ENCODE peak calls at places on chromosomes 12 and 14, in nine cellular contexts. One of them, this sample, is unnamed.

GRCh38 chr14:101007765-101008164 is 104.2 kb upstream of the RTL1 start:
- DNase-seq in heart right ventricle: no peak
- DNase-seq in colonic mucosa: no peak
- DNase-seq in body of pancreas: no peak
- DNase-seq in fibroblast of lung: no peak
- DNase-seq in cardiac fibroblast: no peak
- DNase-seq in K562: no peak
- DNase-seq in brain microvascular endothelial cell: no peak
- DNase-seq in suprapubic skin: no peak
- DNase-seq in this sample: no peak

GRCh38 chr12:20370001-20370381 is 1.7 kb downstream of the PDE3A start:
- DNase-seq in brain microvascular endothelial cell: peak
- DNase-seq in heart right ventricle: peak
- DNase-seq in fibroblast of lung: peak
- DNase-seq in suprapubic skin: no peak
- DNase-seq in K562: no peak
- DNase-seq in cardiac fibroblast: peak
- DNase-seq in body of pancreas: peak
- DNase-seq in colonic mucosa: peak
- DNase-seq in this sample: no peak

GRCh38 chr12:94184995-94185711 is 36.8 kb downstream of the PLXNC1 start:
- DNase-seq in fibroblast of lung: no peak
- DNase-seq in heart right ventricle: no peak
- DNase-seq in body of pancreas: no peak
- DNase-seq in cardiac fibroblast: no peak
- DNase-seq in colonic mucosa: peak
- DNase-seq in suprapubic skin: no peak
- DNase-seq in K562: no peak
- DNase-seq in brain microvascular endothelial cell: no peak
- DNase-seq in this sample: no peak

GRCh38 chr12:8849785-8850184 is 27.4 kb downstream of the A2ML1 start:
- DNase-seq in cardiac fibroblast: no peak
- DNase-seq in heart right ventricle: no peak
- DNase-seq in suprapubic skin: no peak
- DNase-seq in K562: no peak
- DNase-seq in brain microvascular endothelial cell: no peak
- DNase-seq in body of pancreas: no peak
- DNase-seq in colonic mucosa: no peak
- DNase-seq in fibroblast of lung: no peak
- DNase-seq in this sample: no peak

GRCh38 chr14:90491221-90491867 is 94.5 kb downstream of the CALM1 start:
- DNase-seq in K562: peak
- DNase-seq in body of pancreas: peak
- DNase-seq in fibroblast of lung: peak
- DNase-seq in colonic mucosa: no peak
- DNase-seq in suprapubic skin: no peak
- DNase-seq in cardiac fibroblast: peak
- DNase-seq in brain microvascular endothelial cell: peak
- DNase-seq in heart right ventricle: peak
- DNase-seq in this sample: peak

GRCh38 chr14:102256691-102257090 is 48.3 kb downstream of the MOK start:
- DNase-seq in heart right ventricle: no peak
- DNase-seq in fibroblast of lung: no peak
- DNase-seq in cardiac fibroblast: no peak
- DNase-seq in suprapubic skin: peak
- DNase-seq in brain microvascular endothelial cell: no peak
- DNase-seq in K562: no peak
- DNase-seq in body of pancreas: no peak
- DNase-seq in colonic mucosa: no peak
- DNase-seq in this sample: no peak

GRCh38 chr14:32938719-32939253 is at the start of gene NPAS3:
- DNase-seq in heart right ventricle: no peak
- DNase-seq in suprapubic skin: no peak
- DNase-seq in fibroblast of lung: peak
- DNase-seq in K562: no peak
- DNase-seq in brain microvascular endothelial cell: no peak
- DNase-seq in colonic mucosa: no peak
- DNase-seq in cardiac fibroblast: peak
- DNase-seq in body of pancreas: no peak
- DNase-seq in this sample: no peak

GRCh38 chr14:30625533-30625932 is 3.4 kb downstream of the SCFD1 start:
- DNase-seq in fibroblast of lung: no peak
- DNase-seq in body of pancreas: no peak
- DNase-seq in colonic mucosa: no peak
- DNase-seq in heart right ventricle: no peak
- DNase-seq in suprapubic skin: no peak
- DNase-seq in K562: no peak
- DNase-seq in brain microvascular endothelial cell: no peak
- DNase-seq in cardiac fibroblast: no peak
- DNase-seq in this sample: no peak

GRCh38 chr12:116434155-116435065 is 124.8 kb upstream of the MAP1LC3B2 start:
- DNase-seq in K562: peak
- DNase-seq in suprapubic skin: peak
- DNase-seq in fibroblast of lung: peak
- DNase-seq in brain microvascular endothelial cell: peak
- DNase-seq in cardiac fibroblast: peak
- DNase-seq in colonic mucosa: peak
- DNase-seq in heart right ventricle: peak
- DNase-seq in body of pancreas: peak
- DNase-seq in this sample: peak

GRCh38 chr12:4862809-4863208 is 46.9 kb upstream of the KCNA1 start:
- DNase-seq in heart right ventricle: no peak
- DNase-seq in brain microvascular endothelial cell: no peak
- DNase-seq in cardiac fibroblast: no peak
- DNase-seq in K562: no peak
- DNase-seq in fibroblast of lung: no peak
- DNase-seq in colonic mucosa: no peak
- DNase-seq in body of pancreas: no peak
- DNase-seq in suprapubic skin: no peak
- DNase-seq in this sample: no peak

GRCh38 chr12:125191361-125192087 is 126.3 kb downstream of the AACS start:
- DNase-seq in colonic mucosa: no peak
- DNase-seq in heart right ventricle: no peak
- DNase-seq in body of pancreas: no peak
- DNase-seq in fibroblast of lung: no peak
- DNase-seq in K562: no peak
- DNase-seq in cardiac fibroblast: no peak
- DNase-seq in brain microvascular endothelial cell: no peak
- DNase-seq in suprapubic skin: no peak
- DNase-seq in this sample: no peak

GRCh38 chr14:24366664-24367505 is 1.1 kb upstream of the NFATC4 start:
- DNase-seq in body of pancreas: peak
- DNase-seq in cardiac fibroblast: peak
- DNase-seq in brain microvascular endothelial cell: peak
- DNase-seq in fibroblast of lung: peak
- DNase-seq in heart right ventricle: peak
- DNase-seq in colonic mucosa: peak
- DNase-seq in K562: peak
- DNase-seq in suprapubic skin: peak
- DNase-seq in this sample: peak

GRCh38 chr12:89752331-89752730 is 43.7 kb upstream of the ATP2B1 start:
- DNase-seq in colonic mucosa: no peak
- DNase-seq in heart right ventricle: no peak
- DNase-seq in brain microvascular endothelial cell: no peak
- DNase-seq in suprapubic skin: no peak
- DNase-seq in fibroblast of lung: no peak
- DNase-seq in K562: no peak
- DNase-seq in body of pancreas: no peak
- DNase-seq in cardiac fibroblast: no peak
- DNase-seq in this sample: no peak

GRCh38 chr12:109741970-109742372 is 28.3 kb downstream of the FAM222A start:
- DNase-seq in suprapubic skin: peak
- DNase-seq in heart right ventricle: no peak
- DNase-seq in K562: no peak
- DNase-seq in cardiac fibroblast: no peak
- DNase-seq in colonic mucosa: no peak
- DNase-seq in fibroblast of lung: no peak
- DNase-seq in brain microvascular endothelial cell: no peak
- DNase-seq in body of pancreas: peak
- DNase-seq in this sample: no peak

GRCh38 chr14:61489932-61490331 is 168.6 kb downstream of the PRKCH start:
- DNase-seq in brain microvascular endothelial cell: no peak
- DNase-seq in heart right ventricle: peak
- DNase-seq in cardiac fibroblast: peak
- DNase-seq in body of pancreas: peak
- DNase-seq in fibroblast of lung: peak
- DNase-seq in suprapubic skin: no peak
- DNase-seq in colonic mucosa: no peak
- DNase-seq in K562: no peak
- DNase-seq in this sample: no peak

GRCh38 chr12:54010972-54011664 is 2.3 kb downstream of the HOXC8 start:
- DNase-seq in cardiac fibroblast: no peak
- DNase-seq in suprapubic skin: no peak
- DNase-seq in brain microvascular endothelial cell: no peak
- DNase-seq in K562: no peak
- DNase-seq in body of pancreas: no peak
- DNase-seq in fibroblast of lung: no peak
- DNase-seq in heart right ventricle: no peak
- DNase-seq in colonic mucosa: no peak
- DNase-seq in this sample: no peak

GRCh38 chr12:130280226-130280625 is 57.5 kb upstream of the PIWIL1 start:
- DNase-seq in colonic mucosa: no peak
- DNase-seq in body of pancreas: no peak
- DNase-seq in brain microvascular endothelial cell: peak
- DNase-seq in fibroblast of lung: no peak
- DNase-seq in K562: no peak
- DNase-seq in cardiac fibroblast: no peak
- DNase-seq in suprapubic skin: no peak
- DNase-seq in heart right ventricle: no peak
- DNase-seq in this sample: no peak

GRCh38 chr12:27186240-27186839 is 57.7 kb upstream of the STK38L start:
- DNase-seq in heart right ventricle: no peak
- DNase-seq in cardiac fibroblast: peak
- DNase-seq in brain microvascular endothelial cell: no peak
- DNase-seq in body of pancreas: no peak
- DNase-seq in K562: no peak
- DNase-seq in suprapubic skin: no peak
- DNase-seq in fibroblast of lung: peak
- DNase-seq in colonic mucosa: no peak
- DNase-seq in this sample: no peak

GRCh38 chr12:113861708-113862312 is 104.3 kb downstream of the RBM19 start:
- DNase-seq in fibroblast of lung: peak
- DNase-seq in suprapubic skin: no peak
- DNase-seq in colonic mucosa: no peak
- DNase-seq in K562: no peak
- DNase-seq in brain microvascular endothelial cell: no peak
- DNase-seq in cardiac fibroblast: no peak
- DNase-seq in heart right ventricle: no peak
- DNase-seq in body of pancreas: no peak
- DNase-seq in this sample: no peak

GRCh38 chr14:69291891-69292586 is 32.1 kb downstream of the GALNT16 start:
- DNase-seq in fibroblast of lung: peak
- DNase-seq in brain microvascular endothelial cell: no peak
- DNase-seq in cardiac fibroblast: no peak
- DNase-seq in heart right ventricle: no peak
- DNase-seq in colonic mucosa: no peak
- DNase-seq in K562: no peak
- DNase-seq in suprapubic skin: no peak
- DNase-seq in body of pancreas: no peak
- DNase-seq in this sample: no peak

GRCh38 chr12:56104815-56105476 is 587 bp downstream of the PA2G4 start:
- DNase-seq in heart right ventricle: no peak
- DNase-seq in cardiac fibroblast: no peak
- DNase-seq in suprapubic skin: no peak
- DNase-seq in colonic mucosa: no peak
- DNase-seq in fibroblast of lung: no peak
- DNase-seq in body of pancreas: peak
- DNase-seq in K562: peak
- DNase-seq in brain microvascular endothelial cell: no peak
- DNase-seq in this sample: peak
- TF ChIP-seq CTCF in heart right ventricle: no peak
- TF ChIP-seq CTCF in cardiac fibroblast: no peak
- TF ChIP-seq CTCF in suprapubic skin: no peak
- TF ChIP-seq CTCF in colonic mucosa: no peak
- TF ChIP-seq CTCF in fibroblast of lung: no peak
- TF ChIP-seq CTCF in body of pancreas: no peak
- TF ChIP-seq CTCF in K562: peak
- TF ChIP-seq CTCF in brain microvascular endothelial cell: peak
- TF ChIP-seq CTCF in this sample: no peak

GRCh38 chr12:122896662-122897061 is 738 bp upstream of the VPS37B start:
- DNase-seq in colonic mucosa: no peak
- DNase-seq in brain microvascular endothelial cell: no peak
- DNase-seq in cardiac fibroblast: no peak
- DNase-seq in body of pancreas: no peak
- DNase-seq in suprapubic skin: no peak
- DNase-seq in K562: no peak
- DNase-seq in heart right ventricle: no peak
- DNase-seq in fibroblast of lung: no peak
- DNase-seq in this sample: no peak
- H3K4me3 ChIP-seq in colonic mucosa: no peak
- H3K4me3 ChIP-seq in brain microvascular endothelial cell: no peak
- H3K4me3 ChIP-seq in cardiac fibroblast: no peak
- H3K4me3 ChIP-seq in body of pancreas: no peak
- H3K4me3 ChIP-seq in suprapubic skin: no peak
- H3K4me3 ChIP-seq in K562: no peak
- H3K4me3 ChIP-seq in heart right ventricle: no peak
- H3K4me3 ChIP-seq in fibroblast of lung: no peak
- H3K4me3 ChIP-seq in this sample: no peak

DNA sequence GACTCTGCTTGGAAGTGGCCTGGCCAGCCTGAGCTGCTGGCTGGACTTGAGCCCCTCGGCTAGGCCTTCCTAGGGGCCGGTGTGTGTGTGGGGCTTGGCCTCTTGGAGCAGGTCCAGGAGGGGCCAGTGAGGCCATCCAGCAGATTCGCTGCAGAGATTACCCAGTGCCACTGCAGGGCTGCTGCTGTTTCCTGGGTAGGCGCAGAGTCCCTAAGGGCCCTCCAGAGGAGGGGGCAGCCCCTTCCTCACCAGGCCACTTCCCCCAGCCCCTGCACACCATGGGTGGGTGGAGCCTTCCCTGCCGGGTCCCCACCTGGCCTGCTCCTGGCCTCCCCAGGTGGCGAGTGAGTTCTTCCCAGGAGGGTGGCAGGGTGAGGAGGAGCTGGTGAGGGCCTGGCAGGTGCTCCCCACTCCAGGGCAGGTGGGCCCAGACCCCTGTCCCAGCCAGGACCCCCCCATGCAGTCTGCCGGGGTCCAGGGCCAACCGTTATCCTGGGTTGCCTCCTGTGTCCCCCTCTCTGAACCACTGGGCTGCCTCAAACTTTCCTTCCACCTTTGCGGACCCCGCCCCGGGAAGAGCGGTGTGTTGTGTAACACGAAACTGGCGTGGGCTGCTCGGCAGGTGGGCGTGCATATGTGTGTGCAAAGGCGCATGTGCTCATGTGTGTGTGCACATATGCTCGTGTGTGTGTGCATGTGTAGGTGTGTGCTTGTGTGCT is 25.1 kb downstream of the ASPG start:
- DNase-seq in K562: no peak
- DNase-seq in body of pancreas: no peak
- DNase-seq in heart right ventricle: no peak
- DNase-seq in fibroblast of lung: no peak
- DNase-seq in colonic mucosa: peak
- DNase-seq in cardiac fibroblast: no peak
- DNase-seq in brain microvascular endothelial cell: no peak
- DNase-seq in suprapubic skin: no peak
- DNase-seq in this sample: no peak
- TF ChIP-seq CTCF in K562: no peak
- TF ChIP-seq CTCF in body of pancreas: no peak
- TF ChIP-seq CTCF in heart right ventricle: no peak
- TF ChIP-seq CTCF in fibroblast of lung: no peak
- TF ChIP-seq CTCF in colonic mucosa: no peak
- TF ChIP-seq CTCF in cardiac fibroblast: no peak
- TF ChIP-seq CTCF in brain microvascular endothelial cell: no peak
- TF ChIP-seq CTCF in suprapubic skin: no peak
- TF ChIP-seq CTCF in this sample: no peak

GRCh38 chr14:42806909-42807315 is 1200.2 kb downstream of the LRFN5 start:
- DNase-seq in K562: no peak
- DNase-seq in body of pancreas: no peak
- DNase-seq in cardiac fibroblast: peak
- DNase-seq in fibroblast of lung: peak
- DNase-seq in colonic mucosa: no peak
- DNase-seq in brain microvascular endothelial cell: no peak
- DNase-seq in heart right ventricle: no peak
- DNase-seq in suprapubic skin: no peak
- DNase-seq in this sample: peak
- H3K4me3 ChIP-seq in K562: no peak
- H3K4me3 ChIP-seq in body of pancreas: no peak
- H3K4me3 ChIP-seq in cardiac fibroblast: no peak
- H3K4me3 ChIP-seq in fibroblast of lung: no peak
- H3K4me3 ChIP-seq in colonic mucosa: no peak
- H3K4me3 ChIP-seq in brain microvascular endothelial cell: no peak
- H3K4me3 ChIP-seq in heart right ventricle: no peak
- H3K4me3 ChIP-seq in suprapubic skin: no peak
- H3K4me3 ChIP-seq in this sample: no peak

This sample was measured in fibroblast of villous mesenchyme.